ENCODE peak calls at places on chromosome 2, in six cellular contexts. X is CD4-positive, alpha-beta T cell; H is GM04504; L is PC-3; J is left ventricle myocardium superior; C is aorta. W is an unnamed sample.

GRCh38 chr2:182229288-182229687 is 197.5 kb downstream of the PDE1A start:
- DNase-seq in H (no peak), L (peak; percentile 36), J (no peak), X (no peak), C (no peak), W (no peak)

GRCh38 chr2:151577116-151577515 is 157.2 kb downstream of the NEB start:
- DNase-seq in L (no peak), X (no peak), H (no peak), J (no peak), C (no peak), W (no peak)

GRCh38 chr2:10022041-10022421 is 21.3 kb upstream of the KLF11 start:
- DNase-seq in C (peak; percentile 74), H (no peak), X (no peak), J (no peak), L (no peak), W (no peak)

GRCh38 chr2:65939687-65940086 is 495.2 kb upstream of the MEIS1 start:
- DNase-seq in C (no peak), L (no peak), J (no peak), X (no peak), H (no peak), W (no peak)

GRCh38 chr2:10776231-10776977 is 36.2 kb downstream of the PDIA6 start:
- DNase-seq in H (no peak), J (no peak), C (peak; percentile 60), L (no peak), X (no peak), W (no peak)

GRCh38 chr2:56500317-56500716 is 316.5 kb downstream of the CCDC85A start:
- DNase-seq in C (no peak), L (no peak), X (no peak), H (no peak), J (no peak), W (no peak)

GRCh38 chr2:170145675-170146432 is 32.1 kb upstream of the MYO3B start:
- DNase-seq in X (no peak), H (no peak), L (no peak), C (no peak), J (no peak), W (no peak)

GRCh38 chr2:71604709-71605085 is 151.3 kb downstream of the DYSF start:
- DNase-seq in J (no peak), C (no peak), L (no peak), X (no peak), H (no peak), W (no peak)

GRCh38 chr2:187369471-187369870 is 78.6 kb downstream of the CALCRL start:
- DNase-seq in J (no peak), H (no peak), X (no peak), C (no peak), L (no peak), W (no peak)

GRCh38 chr2:232779465-232779864 is 3.1 kb upstream of the KCNJ13 start:
- DNase-seq in X (no peak), L (no peak), J (no peak), C (no peak), H (no peak), W (no peak)

GRCh38 chr2:222655406-222655747 is 515 bp downstream of the FARSB start:
- DNase-seq in C (no peak), H (no peak), L (peak; percentile 13), X (no peak), J (no peak), W (no peak)

GRCh38 chr2:70516596-70516995 is 37.0 kb downstream of the TGFA start:
- DNase-seq in X (no peak), C (no peak), J (no peak), H (no peak), L (peak; percentile 79), W (no peak)

GRCh38 chr2:218516614-218517013 is 51.5 kb downstream of the USP37 start:
- DNase-seq in J (no peak), X (no peak), L (peak; percentile 34), C (no peak), H (no peak), W (no peak)

GRCh38 chr2:129273266-129274037 is 706.0 kb upstream of the RAB6C start:
- DNase-seq in H (no peak), J (no peak), X (no peak), C (no peak), L (no peak), W (no peak)